ENCODE peak calls at places on chromosomes 5 and 9, in eight cellular contexts. H is KBM-7; Q is stimulated activated CD4-positive, alpha-beta T cell treated with anti-CD3 and anti-CD28 coated beads, TNF-alpha, amount 100 ng/mL, for 48 hours; O is body of pancreas; V is lower lobe of right lung; J is H54; N is stimulated activated CD8-positive, alpha-beta memory T cell treated with anti-CD3 and anti-CD28 coated beads, Interleukin-12 subunit alpha, Interleukin-12 subunit beta, amount 100 ng/mL, for 4 hours; F is T-helper 1 cell. A is an unnamed sample.

GRCh38 chr9:120856700-120857099 is 14.0 kb upstream of the PSMD5 start:
- DNase-seq in H (no peak), Q (no peak), O (peak), V (peak), J (no peak), N (no peak), F (no peak), A (no peak)

GRCh38 chr5:55176176-55176818 is 3.3 kb upstream of the CDC20B start:
- DNase-seq in H (peak), Q (peak), O (peak), V (peak), J (peak), N (no peak), F (no peak), A (peak)

GRCh38 chr9:126366366-126367011 is 39.9 kb downstream of the MVB12B start:
- DNase-seq in H (no peak), Q (no peak), O (no peak), V (no peak), J (no peak), N (no peak), F (no peak), A (no peak)

GRCh38 chr9:118577121-118577520 is 792.1 kb downstream of the BRINP1 start:
- DNase-seq in H (no peak), Q (no peak), O (no peak), V (no peak), J (no peak), N (no peak), F (no peak), A (no peak)

GRCh38 chr5:54440456-54440893 is 15.0 kb upstream of the HSPB3 start:
- DNase-seq in H (peak), Q (no peak), O (no peak), V (no peak), J (no peak), N (no peak), F (no peak), A (peak)

GRCh38 chr5:90557391-90557790 is 1.2 kb upstream of the ADGRV1 start:
- DNase-seq in H (no peak), Q (no peak), O (no peak), V (no peak), J (no peak), N (no peak), F (no peak), A (no peak)

GRCh38 chr5:124735169-124735858 is 11.1 kb downstream of the ZNF608 start:
- DNase-seq in H (no peak), Q (no peak), O (peak), V (no peak), J (no peak), N (no peak), F (no peak), A (no peak)

GRCh38 chr5:139733698-139734491 is 61.7 kb upstream of the PSD2 start:
- DNase-seq in H (no peak), Q (no peak), O (peak), V (no peak), J (no peak), N (no peak), F (no peak), A (no peak)

GRCh38 chr5:114265661-114266060 is 96.2 kb upstream of the KCNN2 start:
- DNase-seq in H (no peak), Q (no peak), O (no peak), V (no peak), J (no peak), N (no peak), F (no peak), A (no peak)

GRCh38 chr9:76419782-76420380 is 25.7 kb upstream of the RFK start:
- DNase-seq in H (peak), Q (no peak), O (peak), V (no peak), J (no peak), N (no peak), F (no peak), A (no peak)

GRCh38 chr9:133049043-133049442 is 12.7 kb upstream of the CEL start:
- DNase-seq in H (no peak), Q (no peak), O (no peak), V (no peak), J (no peak), N (no peak), F (no peak), A (no peak)

GRCh38 chr5:141680751-141681201 is 1.3 kb downstream of the ARAP3 start:
- DNase-seq in H (no peak), Q (no peak), O (no peak), V (peak), J (no peak), N (no peak), F (no peak), A (peak)

GRCh38 chr5:158056426-158056825 is 197.5 kb upstream of the CLINT1 start:
- DNase-seq in H (no peak), Q (no peak), O (no peak), V (no peak), J (no peak), N (no peak), F (no peak), A (no peak)

GRCh38 chr9:33661186-33661585 is 134.2 kb upstream of the PRSS3 start:
- DNase-seq in H (no peak), Q (no peak), O (no peak), V (no peak), J (no peak), N (no peak), F (no peak), A (no peak)

GRCh38 chr5:120655828-120656435 is 191.8 kb downstream of the PRR16 start:
- DNase-seq in H (peak), Q (peak), O (peak), V (no peak), J (no peak), N (no peak), F (no peak), A (peak)

GRCh38 chr5:39224196-39224754 is 4.9 kb upstream of the FYB1 start:
- DNase-seq in H (peak), Q (no peak), O (no peak), V (peak), J (peak), N (no peak), F (no peak), A (peak)

GRCh38 chr5:150473673-150474358 is 24.3 kb upstream of the RPS14 start:
- DNase-seq in H (no peak), Q (no peak), O (no peak), V (peak), J (peak), N (no peak), F (no peak), A (no peak)

GRCh38 chr5:132054697-132055440 is 5.6 kb upstream of the IL3 start:
- DNase-seq in H (no peak), Q (no peak), O (no peak), V (no peak), J (no peak), N (no peak), F (no peak), A (no peak)

GRCh38 chr5:111254613-111255012 is 30.4 kb downstream of the CAMK4 start:
- DNase-seq in H (no peak), Q (peak), O (no peak), V (no peak), J (no peak), N (peak), F (peak), A (peak)

GRCh38 chr9:107438211-107439030 is 51.1 kb downstream of the KLF4 start:
- DNase-seq in H (no peak), Q (no peak), O (no peak), V (no peak), J (no peak), N (no peak), F (no peak), A (no peak)

GRCh38 chr5:171975877-171976667 is 30.4 kb downstream of the FBXW11 start:
- DNase-seq in H (no peak), Q (no peak), O (no peak), V (no peak), J (no peak), N (no peak), F (no peak), A (no peak)

GRCh38 chr5:94992325-94992724 is 292.6 kb downstream of the MCTP1 start:
- DNase-seq in H (no peak), Q (no peak), O (no peak), V (no peak), J (no peak), N (no peak), F (no peak), A (no peak)

GRCh38 chr9:82495884-82496777 is 507.6 kb downstream of the SPATA31D1 start:
- DNase-seq in H (no peak), Q (no peak), O (no peak), V (no peak), J (no peak), N (no peak), F (no peak), A (no peak)

GRCh38 chr5:86917117-86917579 is 299.4 kb downstream of the COX7C start:
- DNase-seq in H (peak), Q (no peak), O (no peak), V (no peak), J (no peak), N (no peak), F (no peak), A (peak)

GRCh38 chr5:177005619-177006264 is 837 bp downstream of the UIMC1 start:
- DNase-seq in H (peak), Q (peak), O (peak), V (peak), J (peak), N (peak), F (peak), A (peak)

GRCh38 chr9:95264954-95265615 is 52.4 kb downstream of the FANCC start:
- DNase-seq in H (no peak), Q (no peak), O (no peak), V (no peak), J (no peak), N (no peak), F (no peak), A (peak)

GRCh38 chr5:175887463-175887862 is 16.1 kb downstream of the CPLX2 start:
- DNase-seq in H (no peak), Q (no peak), O (no peak), V (no peak), J (no peak), N (no peak), F (no peak), A (no peak)

GRCh38 chr5:137880313-137880712 is 8.9 kb upstream of the PKD2L2 start:
- DNase-seq in H (no peak), Q (no peak), O (no peak), V (no peak), J (no peak), N (no peak), F (no peak), A (no peak)

GRCh38 chr5:8857051-8857450 is 688.8 kb downstream of the SEMA5A start:
- DNase-seq in H (no peak), Q (no peak), O (no peak), V (no peak), J (no peak), N (no peak), F (no peak), A (no peak)

GRCh38 chr5:31866166-31866565 is 227.2 kb downstream of the PDZD2 start:
- DNase-seq in H (no peak), Q (no peak), O (no peak), V (no peak), J (no peak), N (no peak), F (no peak), A (no peak)

GRCh38 chr5:181028032-181028819 is 11.8 kb upstream of the BTNL9 start:
- DNase-seq in H (no peak), Q (no peak), O (peak), V (no peak), J (peak), N (no peak), F (no peak), A (no peak)

GRCh38 chr5:139669681-139670368 is 21.7 kb downstream of the CXXC5 start:
- DNase-seq in H (peak), Q (no peak), O (peak), V (no peak), J (no peak), N (peak), F (no peak), A (peak)

GRCh38 chr9:101629624-101630023 is 34.9 kb upstream of the PPP3R2 start:
- DNase-seq in H (no peak), Q (no peak), O (no peak), V (no peak), J (no peak), N (no peak), F (no peak), A (peak)

GRCh38 chr5:119055267-119055666 is 15.6 kb upstream of the DMXL1 start:
- DNase-seq in H (peak), Q (no peak), O (no peak), V (no peak), J (no peak), N (no peak), F (no peak), A (peak)

A was measured in NB4.